ENCODE peak calls at places on chromosome X, in eight cellular contexts. B is DND-41; U is fibroblast of the conjunctiva; C is neural progenitor cell; A is AG20443; J is NCI-H774; T is GM04504; M is stimulated activated naive B cell treated with anti-CD40 and anti-IgM and Interleukin-4, amounts not matched to agents 10 μg/mL and 1 μg/mL and 100 μg/mL, for 72 hours. G is an unnamed sample.

GRCh38 chrX:104318330-104319009 is 63.7 kb upstream of the ESX1 start:
- DNase-seq in B (no peak), U (no peak), C (peak; percentile 31), A (peak; percentile 15), J (no peak), T (peak; percentile 24), M (no peak), G (no peak)

GRCh38 chrX:9308426-9308825 is 156.4 kb upstream of the TBL1X start:
- DNase-seq in B (no peak), U (no peak), C (no peak), A (peak; percentile 14), J (no peak), T (no peak), M (no peak), G (no peak)

GRCh38 chrX:11172413-11172812 is 61.3 kb downstream of the HCCS start:
- DNase-seq in B (no peak), U (no peak), C (no peak), A (no peak), J (no peak), T (no peak), M (no peak), G (no peak)

GRCh38 chrX:73785493-73785892 is 222.5 kb downstream of the CHIC1 start:
- DNase-seq in B (no peak), U (no peak), C (no peak), A (no peak), J (no peak), T (no peak), M (no peak), G (no peak)

GRCh38 chrX:8404443-8404842 is 60.2 kb upstream of the VCX3B start:
- DNase-seq in B (no peak), U (no peak), C (peak; percentile 60), A (no peak), J (no peak), T (no peak), M (no peak), G (no peak)

GRCh38 chrX:129678176-129678880 is 23.6 kb upstream of the APLN start:
- DNase-seq in B (no peak), U (no peak), C (peak; percentile 23), A (peak; percentile 52), J (peak; percentile 88), T (no peak), M (peak; percentile 29), G (peak; percentile 66)

GRCh38 chrX:39456894-39457600 is 640.7 kb downstream of the BCOR start:
- DNase-seq in B (no peak), U (no peak), C (no peak), A (peak; percentile 19), J (no peak), T (no peak), M (no peak), G (no peak)

GRCh38 chrX:24506082-24506481 is 41.0 kb downstream of the PDK3 start:
- DNase-seq in B (no peak), U (no peak), C (no peak), A (peak; percentile 23), J (no peak), T (no peak), M (no peak), G (no peak)

GRCh38 chrX:10952619-10953018 is 158.5 kb upstream of the HCCS start:
- DNase-seq in B (no peak), U (no peak), C (no peak), A (no peak), J (no peak), T (no peak), M (no peak), G (no peak)

GRCh38 chrX:110086916-110087484 is 84.1 kb downstream of the TMEM164 start:
- DNase-seq in B (no peak), U (peak; percentile 67), C (peak; percentile 7), A (peak; percentile 47), J (no peak), T (peak; percentile 51), M (no peak), G (no peak)

GRCh38 chrX:123740006-123740405 is 7.2 kb upstream of the THOC2 start:
- DNase-seq in B (no peak), U (no peak), C (peak; percentile 2), A (no peak), J (no peak), T (no peak), M (no peak), G (no peak)

GRCh38 chrX:10457092-10457491 is 163.3 kb downstream of the MID1 start:
- DNase-seq in B (no peak), U (no peak), C (no peak), A (peak; percentile 76), J (no peak), T (peak; percentile 9), M (no peak), G (no peak)

GRCh38 chrX:108139303-108139702 is 47.7 kb downstream of the ATG4A start:
- DNase-seq in B (no peak), U (no peak), C (no peak), A (peak; percentile 31), J (no peak), T (no peak), M (no peak), G (no peak)

GRCh38 chrX:26586570-26586969 is 370.6 kb downstream of the MAGEB5 start:
- DNase-seq in B (no peak), U (no peak), C (peak; percentile 20), A (no peak), J (no peak), T (no peak), M (no peak), G (peak; percentile 9)

GRCh38 chrX:126770179-126770578 is 49.4 kb upstream of the PRR32 start:
- DNase-seq in B (no peak), U (no peak), C (peak; percentile 42), A (no peak), J (peak; percentile 18), T (no peak), M (no peak), G (peak; percentile 45)

GRCh38 chrX:65900850-65901844 is 138.7 kb downstream of the VSIG4 start:
- DNase-seq in B (no peak), U (no peak), C (no peak), A (no peak), J (no peak), T (no peak), M (no peak), G (no peak)

GRCh38 chrX:12052109-12052508 is 86.2 kb upstream of the FRMPD4 start:
- DNase-seq in B (no peak), U (no peak), C (no peak), A (no peak), J (no peak), T (no peak), M (no peak), G (peak; percentile 7)

GRCh38 chrX:107567370-107567769 is 60.9 kb upstream of the PRPS1 start:
- DNase-seq in B (no peak), U (no peak), C (no peak), A (no peak), J (no peak), T (no peak), M (no peak), G (no peak)

GRCh38 chrX:23434356-23434884 is 99.8 kb downstream of the PTCHD1 start:
- DNase-seq in B (no peak), U (peak; percentile 70), C (peak; percentile 26), A (peak; percentile 29), J (no peak), T (peak; percentile 10), M (no peak), G (peak; percentile 23)

GRCh38 chrX:97740044-97740443 is 856.3 kb downstream of the RPA4 start:
- DNase-seq in B (no peak), U (no peak), C (no peak), A (no peak), J (no peak), T (no peak), M (no peak), G (no peak)

G was measured in left kidney.